ENCODE peak calls at places on chromosomes 6 and 20, in seven cellular contexts. W, E, O, G, J, Y and M are unnamed samples.

GRCh38 chr6:30766461-30767157 is 22.3 kb upstream of the IER3 start:
- DNase-seq in O (no peak), Y (no peak), E (no peak), G (no peak), W (no peak), J (no peak), M (no peak)

GRCh38 chr6:5567890-5568289 is 306.6 kb downstream of the FARS2 start:
- DNase-seq in W (no peak), O (no peak), J (no peak), Y (no peak), G (no peak), E (no peak), M (no peak)

GRCh38 chr6:124131259-124131658 is 327.6 kb downstream of the NKAIN2 start:
- DNase-seq in O (no peak), J (no peak), Y (no peak), E (no peak), W (no peak), G (no peak), M (no peak)

GRCh38 chr20:25220021-25220730 is 24.7 kb downstream of the ENTPD6 start:
- DNase-seq in G (no peak), W (no peak), E (no peak), O (no peak), Y (peak; percentile 41), J (no peak), M (no peak)

GRCh38 chr6:82570083-82570482 is 206.5 kb downstream of the TPBG start:
- DNase-seq in J (no peak), E (no peak), Y (no peak), G (no peak), O (no peak), W (no peak), M (no peak)

GRCh38 chr6:16472349-16473069 is 234.1 kb downstream of the GMPR start:
- DNase-seq in E (no peak), J (no peak), G (no peak), Y (no peak), W (no peak), O (no peak), M (no peak)

GRCh38 chr6:148112851-148113319 is 229.8 kb upstream of the SASH1 start:
- DNase-seq in O (no peak), Y (no peak), E (no peak), W (no peak), G (no peak), J (no peak), M (no peak)

GRCh38 chr6:37822851-37823682 is 3.5 kb downstream of the ZFAND3 start:
- DNase-seq in G (no peak), W (no peak), J (no peak), O (no peak), Y (peak; percentile 84), E (no peak), M (no peak)

GRCh38 chr6:125952764-125953501 is 3.6 kb upstream of the HINT3 start:
- DNase-seq in O (no peak), E (no peak), W (no peak), J (no peak), Y (peak; percentile 78), G (no peak), M (no peak)

GRCh38 chr20:49210750-49211110 is 8.5 kb upstream of the DDX27 start:
- DNase-seq in W (no peak), Y (no peak), O (no peak), J (no peak), G (no peak), E (no peak), M (no peak)

GRCh38 chr6:104953410-104953953 is 3.4 kb upstream of the LIN28B start:
- DNase-seq in O (no peak), J (no peak), W (no peak), E (no peak), G (no peak), Y (peak; percentile 91), M (no peak)

GRCh38 chr6:6685249-6685667 is 96.7 kb downstream of the LY86 start:
- DNase-seq in W (no peak), O (no peak), E (no peak), J (no peak), G (no peak), Y (no peak), M (no peak)

GRCh38 chr6:137358273-137358672 is 135.9 kb downstream of the OLIG3 start:
- DNase-seq in E (no peak), G (no peak), W (no peak), Y (peak; percentile 41), J (no peak), O (no peak), M (no peak)

GRCh38 chr6:134517145-134517658 is 199.3 kb upstream of the SGK1 start:
- DNase-seq in E (no peak), J (no peak), Y (peak; percentile 50), W (peak; percentile 72), G (peak; percentile 67), O (no peak), M (no peak)

GRCh38 chr6:3512832-3513231 is 56.0 kb upstream of the SLC22A23 start:
- DNase-seq in W (no peak), G (no peak), E (no peak), Y (no peak), J (no peak), O (no peak), M (no peak)

GRCh38 chr6:157376706-157377230 is 4.2 kb upstream of the ZDHHC14 start:
- DNase-seq in O (no peak), G (no peak), J (no peak), Y (no peak), E (no peak), W (no peak), M (no peak)

GRCh38 chr20:5596401-5597193 is 153.6 kb upstream of the SHLD1 start:
- DNase-seq in J (no peak), W (no peak), G (no peak), O (no peak), Y (no peak), E (no peak), M (no peak)